ENCODE peak calls at places on chromosome 18, in four cellular contexts. One of them, this sample, is unnamed.

GRCh38 chr18:42644729-42645131 is 470.8 kb downstream of the RIT2 start:
- DNase-seq in mesenchymal stem cell: peak; percentile 21
- DNase-seq in neuronal stem cell: no peak
- DNase-seq in H1: no peak
- DNase-seq in this sample: no peak

GRCh38 chr18:67783215-67783946 is 266.9 kb upstream of the DSEL start:
- DNase-seq in mesenchymal stem cell: peak; percentile 93
- DNase-seq in neuronal stem cell: no peak
- DNase-seq in H1: no peak
- DNase-seq in this sample: peak; percentile 93

GRCh38 chr18:50955246-50955645 is 12.6 kb upstream of the ELAC1 start:
- DNase-seq in mesenchymal stem cell: no peak
- DNase-seq in neuronal stem cell: no peak
- DNase-seq in H1: no peak
- DNase-seq in this sample: no peak

GRCh38 chr18:3653263-3653858 is 203.4 kb downstream of the TGIF1 start:
- DNase-seq in mesenchymal stem cell: no peak
- DNase-seq in neuronal stem cell: no peak
- DNase-seq in H1: no peak
- DNase-seq in this sample: no peak

GRCh38 chr18:9808530-9809241 is 77.1 kb upstream of the TXNDC2 start:
- DNase-seq in mesenchymal stem cell: peak; percentile 21
- DNase-seq in neuronal stem cell: peak; percentile 62
- DNase-seq in H1: peak; percentile 62
- DNase-seq in this sample: no peak

GRCh38 chr18:61949946-61950345 is 57.1 kb upstream of the RNF152 start:
- DNase-seq in mesenchymal stem cell: peak; percentile 85
- DNase-seq in neuronal stem cell: no peak
- DNase-seq in H1: no peak
- DNase-seq in this sample: peak; percentile 74

GRCh38 chr18:73986711-73987110 is 160.9 kb downstream of the FBXO15 start:
- DNase-seq in mesenchymal stem cell: no peak
- DNase-seq in neuronal stem cell: no peak
- DNase-seq in H1: no peak
- DNase-seq in this sample: no peak

GRCh38 chr18:67589325-67589724 is 72.8 kb upstream of the DSEL start:
- DNase-seq in mesenchymal stem cell: no peak
- DNase-seq in neuronal stem cell: no peak
- DNase-seq in H1: no peak
- DNase-seq in this sample: peak; percentile 53

GRCh38 chr18:3230401-3231334 is 10.9 kb upstream of the MYOM1 start:
- DNase-seq in mesenchymal stem cell: peak; percentile 46
- DNase-seq in neuronal stem cell: no peak
- DNase-seq in H1: no peak
- DNase-seq in this sample: peak; percentile 31

GRCh38 chr18:73407506-73407905 is 539.7 kb upstream of the NETO1 start:
- DNase-seq in mesenchymal stem cell: peak; percentile 43
- DNase-seq in neuronal stem cell: no peak
- DNase-seq in H1: no peak
- DNase-seq in this sample: peak; percentile 45

GRCh38 chr18:32542221-32542798 is 71.6 kb upstream of the GAREM1 start:
- DNase-seq in mesenchymal stem cell: peak; percentile 46
- DNase-seq in neuronal stem cell: no peak
- DNase-seq in H1: no peak
- DNase-seq in this sample: peak; percentile 5

GRCh38 chr18:50187659-50188058 is 7.3 kb downstream of the MYO5B start:
- DNase-seq in mesenchymal stem cell: no peak
- DNase-seq in neuronal stem cell: no peak
- DNase-seq in H1: no peak
- DNase-seq in this sample: no peak

GRCh38 chr18:9763157-9763556 is 55.1 kb downstream of the RAB31 start:
- DNase-seq in mesenchymal stem cell: no peak
- DNase-seq in neuronal stem cell: no peak
- DNase-seq in H1: no peak
- DNase-seq in this sample: no peak

GRCh38 chr18:6566338-6566911 is 151.7 kb upstream of the L3MBTL4 start:
- DNase-seq in mesenchymal stem cell: no peak
- DNase-seq in neuronal stem cell: no peak
- DNase-seq in H1: no peak
- DNase-seq in this sample: no peak

GRCh38 chr18:2610549-2610948 is 39.2 kb downstream of the NDC80 start:
- DNase-seq in mesenchymal stem cell: no peak
- DNase-seq in neuronal stem cell: no peak
- DNase-seq in H1: no peak
- DNase-seq in this sample: no peak

GRCh38 chr18:26089247-26090129 is 925 bp downstream of the SS18 start:
- DNase-seq in mesenchymal stem cell: peak; percentile 70
- DNase-seq in neuronal stem cell: peak; percentile 35
- DNase-seq in H1: peak; percentile 76
- DNase-seq in this sample: peak; percentile 49

GRCh38 chr18:3005462-3005861 is 7.5 kb downstream of the LPIN2 start:
- DNase-seq in mesenchymal stem cell: no peak
- DNase-seq in neuronal stem cell: no peak
- DNase-seq in H1: no peak
- DNase-seq in this sample: no peak

GRCh38 chr18:3002766-3003165 is 10.2 kb downstream of the LPIN2 start:
- DNase-seq in mesenchymal stem cell: no peak
- DNase-seq in neuronal stem cell: no peak
- DNase-seq in H1: no peak
- DNase-seq in this sample: no peak

GRCh38 chr18:62165583-62165982 is 21.3 kb downstream of the PIGN start:
- DNase-seq in mesenchymal stem cell: no peak
- DNase-seq in neuronal stem cell: no peak
- DNase-seq in H1: no peak
- DNase-seq in this sample: no peak

GRCh38 chr18:9104244-9104901 is 1.9 kb downstream of the NDUFV2 start:
- DNase-seq in mesenchymal stem cell: no peak
- DNase-seq in neuronal stem cell: no peak
- DNase-seq in H1: no peak
- DNase-seq in this sample: no peak

GRCh38 chr18:23541349-23542093 is 38.2 kb downstream of the RMC1 start:
- DNase-seq in mesenchymal stem cell: no peak
- DNase-seq in neuronal stem cell: no peak
- DNase-seq in H1: no peak
- DNase-seq in this sample: no peak

GRCh38 chr18:2917255-2918047 is 70.6 kb downstream of the EMILIN2 start:
- DNase-seq in mesenchymal stem cell: no peak
- DNase-seq in neuronal stem cell: no peak
- DNase-seq in H1: peak; percentile 41
- DNase-seq in this sample: no peak

GRCh38 chr18:55287935-55288868 is 299.8 kb downstream of the TCF4 start:
- DNase-seq in mesenchymal stem cell: no peak
- DNase-seq in neuronal stem cell: no peak
- DNase-seq in H1: no peak
- DNase-seq in this sample: no peak

GRCh38 chr18:3455938-3456685 is 6.1 kb downstream of the TGIF1 start:
- DNase-seq in mesenchymal stem cell: peak; percentile 82
- DNase-seq in neuronal stem cell: no peak
- DNase-seq in H1: no peak
- DNase-seq in this sample: peak; percentile 54

GRCh38 chr18:44589709-44590108 is 91.0 kb upstream of the SETBP1 start:
- DNase-seq in mesenchymal stem cell: peak; percentile 87
- DNase-seq in neuronal stem cell: no peak
- DNase-seq in H1: no peak
- DNase-seq in this sample: peak; percentile 74

GRCh38 chr18:45337477-45337876 is 277.8 kb upstream of the SLC14A2 start:
- DNase-seq in mesenchymal stem cell: no peak
- DNase-seq in neuronal stem cell: no peak
- DNase-seq in H1: no peak
- DNase-seq in this sample: no peak

GRCh38 chr18:42509702-42510424 is 554.8 kb downstream of the PIK3C3 start:
- DNase-seq in mesenchymal stem cell: no peak
- DNase-seq in neuronal stem cell: no peak
- DNase-seq in H1: no peak
- DNase-seq in this sample: no peak

GRCh38 chr18:62863629-62864028 is 148.3 kb downstream of the PHLPP1 start:
- DNase-seq in mesenchymal stem cell: peak; percentile 17
- DNase-seq in neuronal stem cell: no peak
- DNase-seq in H1: no peak
- DNase-seq in this sample: peak; percentile 65

GRCh38 chr18:54873884-54874255 is 45.6 kb downstream of the RAB27B start:
- DNase-seq in mesenchymal stem cell: no peak
- DNase-seq in neuronal stem cell: no peak
- DNase-seq in H1: no peak
- DNase-seq in this sample: no peak

GRCh38 chr18:62339106-62339988 is 14.2 kb downstream of the TNFRSF11A start:
- DNase-seq in mesenchymal stem cell: peak; percentile 22
- DNase-seq in neuronal stem cell: no peak
- DNase-seq in H1: peak; percentile 53
- DNase-seq in this sample: peak; percentile 81

GRCh38 chr18:9615280-9615797 is 980 bp upstream of the PPP4R1 start:
- DNase-seq in mesenchymal stem cell: no peak
- DNase-seq in neuronal stem cell: peak; percentile 17
- DNase-seq in H1: no peak
- DNase-seq in this sample: no peak

GRCh38 chr18:46672062-46672970 is 15.3 kb upstream of the LOXHD1 start:
- DNase-seq in mesenchymal stem cell: peak; percentile 49
- DNase-seq in neuronal stem cell: no peak
- DNase-seq in H1: no peak
- DNase-seq in this sample: peak; percentile 7

GRCh38 chr18:3747176-3747973 is 297.4 kb downstream of the TGIF1 start:
- DNase-seq in mesenchymal stem cell: no peak
- DNase-seq in neuronal stem cell: no peak
- DNase-seq in H1: no peak
- DNase-seq in this sample: peak; percentile 77

GRCh38 chr18:56639094-56639361 is 636 bp upstream of the TXNL1 start:
- DNase-seq in mesenchymal stem cell: no peak
- DNase-seq in neuronal stem cell: no peak
- DNase-seq in H1: no peak
- DNase-seq in this sample: no peak
- H4K8ac ChIP-seq in mesenchymal stem cell: peak overlapping the region; percentile 45
- H4K8ac ChIP-seq in neuronal stem cell: no peak overlapping the region
- H4K8ac ChIP-seq in H1: no peak overlapping the region
- H4K8ac ChIP-seq in this sample: peak overlapping the region; percentile 89

GRCh38 chr18:36129300-36130038 is at the start of the genes ELP2 and SLC39A6:
- DNase-seq in mesenchymal stem cell: peak; percentile 97
- DNase-seq in neuronal stem cell: peak; percentile 97
- DNase-seq in H1: peak; percentile 98
- DNase-seq in this sample: peak; percentile 93
- H2AK5ac ChIP-seq in mesenchymal stem cell: no peak within 1 kb of the TSS
- H2AK5ac ChIP-seq in neuronal stem cell: peak within 1 kb of the TSS; percentile 70
- H2AK5ac ChIP-seq in H1: peak within 1 kb of the TSS; percentile 5
- H2AK5ac ChIP-seq in this sample: peak within 1 kb of the TSS; percentile 73

GRCh38 chr18:59885579-59886163 is 14.1 kb upstream of the PMAIP1 start:
- DNase-seq in mesenchymal stem cell: peak; percentile 89
- DNase-seq in neuronal stem cell: no peak
- DNase-seq in H1: no peak
- DNase-seq in this sample: peak; percentile 92
- H4K8ac ChIP-seq in mesenchymal stem cell: peak overlapping the region; percentile 90
- H4K8ac ChIP-seq in neuronal stem cell: no peak overlapping the region
- H4K8ac ChIP-seq in H1: no peak overlapping the region
- H4K8ac ChIP-seq in this sample: peak overlapping the region; percentile 76

DNA sequence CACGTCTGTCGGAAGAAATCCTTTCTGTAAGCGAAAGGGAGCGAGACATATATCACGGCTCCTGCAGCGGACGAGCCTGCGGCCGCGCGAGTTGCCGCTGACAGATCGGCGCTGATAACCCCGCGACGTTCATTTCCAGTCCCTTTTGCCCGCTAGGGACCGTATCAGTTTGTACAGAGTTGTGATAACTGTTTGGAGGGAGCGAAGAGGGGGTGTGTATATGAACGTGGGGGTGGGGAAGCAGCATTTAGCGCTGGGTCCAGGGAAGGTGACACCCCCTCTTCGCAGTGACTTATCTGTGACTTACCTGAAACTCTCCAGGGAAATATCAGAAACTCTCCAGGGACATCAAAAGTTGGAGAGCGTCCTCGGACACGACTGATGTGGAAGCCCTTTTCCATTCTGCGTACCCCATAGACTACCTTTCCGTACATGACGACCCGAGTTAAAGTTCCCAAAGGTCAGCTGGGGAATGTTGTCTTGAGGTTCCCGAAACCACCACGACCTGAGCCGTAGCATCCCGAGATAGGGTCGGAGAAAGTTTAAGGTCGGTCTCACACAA is 948 bp upstream of the GATA6 start:
- DNase-seq in mesenchymal stem cell: peak; percentile 53
- DNase-seq in neuronal stem cell: no peak
- DNase-seq in H1: peak; percentile 58
- DNase-seq in this sample: no peak
- H2AK5ac ChIP-seq in mesenchymal stem cell: no peak overlapping the region
- H2AK5ac ChIP-seq in neuronal stem cell: no peak overlapping the region
- H2AK5ac ChIP-seq in H1: no peak overlapping the region
- H2AK5ac ChIP-seq in this sample: peak overlapping the region; percentile 79

GRCh38 chr18:58676270-58676669 is 5.0 kb downstream of the MALT1 start:
- DNase-seq in mesenchymal stem cell: no peak
- DNase-seq in neuronal stem cell: no peak
- DNase-seq in H1: no peak
- DNase-seq in this sample: no peak
- H4K8ac ChIP-seq in mesenchymal stem cell: no peak overlapping the region
- H4K8ac ChIP-seq in neuronal stem cell: no peak overlapping the region
- H4K8ac ChIP-seq in H1: no peak overlapping the region
- H4K8ac ChIP-seq in this sample: no peak overlapping the region